ENCODE peak calls at places on chromosomes 3 and 15, in eight cellular contexts. P is WERI-Rb-1, S is M059J, B is amniotic stem cell, K is skeletal muscle cell, V is Calu3, O is SJSA1, I is mesothelial cell of epicardium. H is an unnamed sample.

GRCh38 chr3:78096488-78097255 is 1056.8 kb downstream of the ROBO2 start:
- DNase-seq in O (no peak), B (no peak), P (no peak), I (no peak), V (no peak), S (peak; percentile 31), K (peak; percentile 57), H (no peak)

GRCh38 chr15:93247466-93248121 is 158.6 kb upstream of the RGMA start:
- DNase-seq in B (no peak), V (no peak), I (no peak), P (no peak), K (no peak), O (no peak), S (no peak), H (no peak)

GRCh38 chr3:42701371-42702065 is 1.1 kb downstream of the HHATL start:
- DNase-seq in I (peak; percentile 71), B (no peak), O (peak; percentile 22), V (peak; percentile 63), K (no peak), P (no peak), S (peak; percentile 46), H (no peak)

GRCh38 chr3:189914799-189915198 is 205.9 kb downstream of the P3H2 start:
- DNase-seq in B (peak; percentile 55), O (peak; percentile 48), I (no peak), K (peak; percentile 91), V (peak; percentile 39), S (peak; percentile 93), P (no peak), H (peak; percentile 83)

GRCh38 chr3:25895031-25895430 is 105.1 kb downstream of the OXSM start:
- DNase-seq in B (no peak), S (no peak), O (no peak), V (no peak), K (no peak), P (no peak), I (no peak), H (no peak)

GRCh38 chr3:121998030-121998580 is 23.9 kb downstream of the ILDR1 start:
- DNase-seq in O (no peak), K (peak; percentile 18), S (peak; percentile 90), P (no peak), I (no peak), B (no peak), V (no peak), H (peak; percentile 20)

GRCh38 chr3:110743202-110743601 is 328.4 kb upstream of the NECTIN3 start:
- DNase-seq in P (no peak), S (no peak), B (no peak), I (no peak), V (peak; percentile 30), O (no peak), K (no peak), H (no peak)

GRCh38 chr15:64502537-64502936 is 42.2 kb downstream of the ZNF609 start:
- DNase-seq in O (no peak), V (no peak), P (no peak), I (no peak), B (no peak), S (peak; percentile 32), K (no peak), H (no peak)

GRCh38 chr3:50519471-50520089 is 16.1 kb upstream of the CACNA2D2 start:
- DNase-seq in I (peak; percentile 83), P (peak; percentile 91), B (peak; percentile 17), O (peak; percentile 21), K (no peak), V (peak; percentile 83), S (peak; percentile 38), H (no peak)

GRCh38 chr3:114409291-114409690 is 115.5 kb downstream of the TIGIT start:
- DNase-seq in O (no peak), P (no peak), S (no peak), B (no peak), K (no peak), V (no peak), I (no peak), H (no peak)

GRCh38 chr3:45947361-45947760 is 4.1 kb downstream of the CXCR6 start:
- DNase-seq in S (peak; percentile 41), K (no peak), B (no peak), O (peak; percentile 67), I (no peak), P (no peak), V (no peak), H (no peak)

GRCh38 chr3:178947738-178948137 is 123.9 kb downstream of the ZMAT3 start:
- DNase-seq in B (no peak), P (no peak), K (no peak), O (no peak), I (no peak), S (no peak), V (no peak), H (no peak)

GRCh38 chr15:66966256-66966655 is 99.1 kb upstream of the SMAD3 start:
- DNase-seq in S (no peak), O (no peak), I (no peak), B (no peak), P (no peak), V (no peak), K (no peak), H (no peak)

GRCh38 chr3:14152233-14152962 is 26.0 kb downstream of the XPC start:
- DNase-seq in P (peak; percentile 59), B (no peak), S (no peak), V (peak; percentile 25), I (no peak), K (no peak), O (no peak), H (no peak)

GRCh38 chr3:132592211-132592610 is 4.9 kb upstream of the ACKR4 start:
- DNase-seq in I (no peak), O (no peak), B (no peak), K (no peak), P (no peak), S (no peak), V (no peak), H (no peak)

GRCh38 chr3:34569437-34569836 is 771.0 kb downstream of the PDCD6IP start:
- DNase-seq in V (no peak), S (no peak), P (no peak), K (no peak), I (no peak), O (no peak), B (no peak), H (no peak)

GRCh38 chr3:196650740-196651311 is 11.3 kb downstream of the NRROS start:
- DNase-seq in I (no peak), P (no peak), V (peak; percentile 43), O (peak; percentile 23), S (peak; percentile 97), K (peak; percentile 94), B (peak; percentile 93), H (peak; percentile 91)

GRCh38 chr15:85337398-85338074 is 42.9 kb upstream of the AKAP13 start:
- DNase-seq in K (no peak), O (no peak), B (no peak), V (no peak), P (no peak), I (no peak), S (peak; percentile 76), H (no peak)

GRCh38 chr15:80918440-80918839 is 71.2 kb downstream of the MESD start:
- DNase-seq in P (no peak), O (no peak), S (no peak), K (no peak), V (no peak), B (no peak), I (no peak), H (no peak)

GRCh38 chr3:186806173-186807055 is at the start of gene RFC4:
- DNase-seq in V (peak; percentile 95), S (peak; percentile 82), I (peak; percentile 81), B (no peak), K (no peak), P (peak; percentile 88), O (peak; percentile 75), H (no peak)

GRCh38 chr15:64930778-64931240 is 19.1 kb downstream of the ANKDD1A start:
- DNase-seq in V (peak; percentile 35), K (no peak), O (no peak), B (no peak), S (peak; percentile 42), I (peak; percentile 37), P (no peak), H (no peak)

GRCh38 chr15:40984406-40984805 is 31.1 kb downstream of the CHAC1 start:
- DNase-seq in I (no peak), V (no peak), S (no peak), P (no peak), B (no peak), K (no peak), O (no peak), H (no peak)

GRCh38 chr15:59296181-59296617 is 76.5 kb downstream of the MYO1E start:
- DNase-seq in K (peak; percentile 90), O (peak; percentile 94), I (no peak), P (no peak), V (no peak), B (no peak), S (peak; percentile 97), H (peak; percentile 82)

GRCh38 chr3:133857767-133858166 is 37.9 kb downstream of the RAB6B start:
- DNase-seq in S (no peak), I (no peak), B (no peak), K (no peak), O (no peak), P (no peak), V (no peak), H (no peak)

GRCh38 chr15:33104276-33104675 is 90.2 kb downstream of the FMN1 start:
- DNase-seq in I (no peak), O (peak; percentile 26), K (peak; percentile 55), V (no peak), B (peak; percentile 60), P (no peak), S (peak; percentile 93), H (peak; percentile 78)

GRCh38 chr3:18099611-18100010 is 325.5 kb downstream of the SATB1 start:
- DNase-seq in V (no peak), P (no peak), K (no peak), O (peak; percentile 34), I (no peak), B (no peak), S (peak; percentile 55), H (no peak)

GRCh38 chr15:72070817-72071447 is 47.0 kb downstream of the MYO9A start:
- DNase-seq in O (no peak), P (no peak), K (no peak), V (no peak), B (no peak), I (no peak), S (peak; percentile 5), H (no peak)

GRCh38 chr3:45986303-45986982 is 9.2 kb downstream of the FYCO1 start:
- DNase-seq in O (peak; percentile 73), S (peak; percentile 88), P (no peak), V (peak; percentile 64), K (no peak), B (peak; percentile 25), I (no peak), H (no peak)